ENCODE peak calls at places on chromosomes 2 and 18, in four cellular contexts. P, Z, R and K are unnamed samples.
A peak's percentile ranks its signal among the peaks of the same experiment; 100 is the strongest.

GRCh38 chr2:195575879-195576391 is 81.1 kb upstream of the SLC39A10 start:
- DNase-seq in P (peak; percentile 33), Z (no peak), R (peak; percentile 24), K (no peak)

GRCh38 chr2:206693399-206694137 is 24.6 kb downstream of the DYTN start:
- DNase-seq in P (peak; percentile 62), Z (peak; percentile 35), R (peak; percentile 76), K (peak; percentile 29)

GRCh38 chr18:77865853-77866252 is 616.2 kb downstream of the GALR1 start:
- DNase-seq in P (no peak), Z (no peak), R (no peak), K (no peak)

GRCh38 chr2:171995586-171995985 is 4.2 kb upstream of the METAP1D start:
- DNase-seq in P (no peak), Z (no peak), R (no peak), K (no peak)

GRCh38 chr2:110219496-110220192 is 7.3 kb upstream of the MTLN start:
- DNase-seq in P (peak; percentile 67), Z (no peak), R (no peak), K (no peak)

GRCh38 chr2:25548587-25548986 is 124.8 kb downstream of the DTNB start:
- DNase-seq in P (no peak), Z (no peak), R (no peak), K (no peak)

GRCh38 chr2:73020657-73021370 is 50.7 kb downstream of the SFXN5 start:
- DNase-seq in P (no peak), Z (no peak), R (no peak), K (no peak)

GRCh38 chr2:182482511-182482910 is 55.7 kb upstream of the PDE1A start:
- DNase-seq in P (no peak), Z (no peak), R (no peak), K (no peak)

GRCh38 chr18:48230459-48231113 is 178.6 kb downstream of the ZBTB7C start:
- DNase-seq in P (peak; percentile 64), Z (peak; percentile 72), R (peak; percentile 60), K (peak; percentile 79)

GRCh38 chr2:195486987-195487644 is 169.9 kb upstream of the SLC39A10 start:
- DNase-seq in P (peak; percentile 24), Z (no peak), R (no peak), K (no peak)

GRCh38 chr2:218031771-218032257 is 29.0 kb upstream of the TNS1 start:
- DNase-seq in P (no peak), Z (no peak), R (no peak), K (no peak)

GRCh38 chr2:195202163-195202845 is 454.7 kb upstream of the SLC39A10 start:
- DNase-seq in P (no peak), Z (no peak), R (no peak), K (no peak)

GRCh38 chr2:219010162-219010756 is 17.0 kb upstream of the CRYBA2 start:
- DNase-seq in P (peak; percentile 61), Z (no peak), R (no peak), K (no peak)

GRCh38 chr18:35466815-35467623 is 30.7 kb downstream of the INO80C start:
- DNase-seq in P (no peak), Z (no peak), R (no peak), K (no peak)

GRCh38 chr2:240467659-240468299 is 32.3 kb downstream of the GPC1 start:
- DNase-seq in P (no peak), Z (peak; percentile 42), R (no peak), K (peak; percentile 13)

GRCh38 chr2:46296216-46296839 is 879 bp upstream of the EPAS1 start:
- DNase-seq in P (no peak), Z (peak; percentile 55), R (peak; percentile 62), K (peak; percentile 59)

GRCh38 chr2:121562269-121563176 is 31.8 kb downstream of the RNU4ATAC start:
- DNase-seq in P (no peak), Z (no peak), R (no peak), K (no peak)

GRCh38 chr2:137658433-137658832 is 305.8 kb upstream of the HNMT start:
- DNase-seq in P (no peak), Z (no peak), R (no peak), K (no peak)

GRCh38 chr2:177334940-177335543 is 57.5 kb upstream of the AGPS start:
- DNase-seq in P (peak; percentile 61), Z (no peak), R (no peak), K (no peak)

GRCh38 chr2:68917034-68917718 is 35.5 kb downstream of the GKN2 start:
- DNase-seq in P (no peak), Z (no peak), R (no peak), K (no peak)

GRCh38 chr2:37829202-37829601 is 95.9 kb upstream of the RMDN2 start:
- DNase-seq in P (no peak), Z (no peak), R (peak; percentile 27), K (no peak)

GRCh38 chr2:175844169-175844568 is 157.9 kb downstream of the LNPK start:
- DNase-seq in P (no peak), Z (no peak), R (no peak), K (no peak)

GRCh38 chr2:151482310-151482709 is 72.6 kb downstream of the RIF1 start:
- DNase-seq in P (no peak), Z (no peak), R (no peak), K (no peak)

GRCh38 chr2:107635883-107636282 is 190.8 kb upstream of the RGPD4 start:
- DNase-seq in P (no peak), Z (no peak), R (no peak), K (no peak)

GRCh38 chr2:238548902-238549462 is 122.3 kb downstream of the ASB1 start:
- DNase-seq in P (no peak), Z (no peak), R (no peak), K (no peak)

GRCh38 chr2:181528441-181528840 is 71.3 kb downstream of the ITGA4 start:
- DNase-seq in P (no peak), Z (no peak), R (no peak), K (no peak)

GRCh38 chr18:57561728-57562423 is 24.6 kb downstream of the FECH start:
- DNase-seq in P (peak; percentile 49), Z (no peak), R (peak; percentile 72), K (no peak)

GRCh38 chr2:179884193-179884592 is 22.8 kb upstream of the ZNF385B start:
- DNase-seq in P (no peak), Z (no peak), R (no peak), K (no peak)

GRCh38 chr2:75592888-75593287 is 32.1 kb upstream of the EVA1A start:
- DNase-seq in P (no peak), Z (no peak), R (no peak), K (no peak)

GRCh38 chr2:166881177-166881576 is 7.1 kb upstream of the XIRP2 start:
- DNase-seq in P (no peak), Z (no peak), R (no peak), K (no peak)

GRCh38 chr2:3445891-3446290 is 66.4 kb downstream of the TRAPPC12 start:
- DNase-seq in P (no peak), Z (no peak), R (no peak), K (no peak)
- H3K36me3 ChIP-seq in P (peaks cover 5% of the 10 kb centered on the region), Z (peaks cover 49% of the 10 kb centered on the region), R (no peaks in the 10 kb centered on the region), K (peaks cover 9% of the 10 kb centered on the region)

GRCh38 chr2:162379719-162380580 is 36.0 kb downstream of the GCA start:
- DNase-seq in P (peak; percentile 55), Z (no peak), R (no peak), K (no peak)
- H3K4me3 ChIP-seq in P (peak overlapping the region; percentile 50), Z (no peak overlapping the region), R (no peak overlapping the region), K (no peak overlapping the region)

GRCh38 chr2:30549096-30549495 is 102.0 kb downstream of the LCLAT1 start:
- DNase-seq in P (no peak), Z (no peak), R (no peak), K (no peak)
- H3K36me3 ChIP-seq in P (no peaks in the 10 kb centered on the region), Z (no peaks in the 10 kb centered on the region), R (no peaks in the 10 kb centered on the region), K (no peaks in the 10 kb centered on the region)

GRCh38 chr18:3495691-3496090 is 45.7 kb downstream of the TGIF1 start:
- DNase-seq in P (no peak), Z (no peak), R (no peak), K (no peak)

GRCh38 chr18:3502650-3503049 is 52.7 kb downstream of the TGIF1 start:
- DNase-seq in P (no peak), Z (no peak), R (no peak), K (no peak)

GRCh38 chr18:3498705-3499451 is 48.9 kb downstream of the TGIF1 start:
- DNase-seq in P (no peak), Z (peak; percentile 43), R (no peak), K (peak; percentile 21)

GRCh38 chr18:3500016-3500415 is 50.0 kb downstream of the TGIF1 start:
- DNase-seq in P (no peak), Z (no peak), R (no peak), K (no peak)

GRCh38 chr18:3499498-3499897 is 49.5 kb downstream of the TGIF1 start:
- DNase-seq in P (no peak), Z (no peak), R (no peak), K (no peak)
- H3K4me3 ChIP-seq in P (no peak overlapping the region), Z (peak overlapping the region; percentile 41), R (peak overlapping the region; percentile 41), K (peak overlapping the region; percentile 41)

GRCh38 chr2:36450466-36451196 is 95.1 kb downstream of the CRIM1 start:
- DNase-seq in P (no peak), Z (no peak), R (no peak), K (no peak)
- H3K36me3 ChIP-seq in P (no peaks in the 10 kb centered on the region), Z (no peaks in the 10 kb centered on the region), R (no peaks in the 10 kb centered on the region), K (no peaks in the 10 kb centered on the region)

GRCh38 chr2:71224457-71224856 is 2.4 kb downstream of the PAIP2B start:
- DNase-seq in P (no peak), Z (no peak), R (no peak), K (no peak)
- H3K4me3 ChIP-seq in P (no peak overlapping the region), Z (no peak overlapping the region), R (no peak overlapping the region), K (no peak overlapping the region)

GRCh38 chr2:190994148-190994547 is 19.8 kb downstream of the STAT1 start:
- DNase-seq in P (no peak), Z (no peak), R (no peak), K (no peak)
- H3K36me3 ChIP-seq in P (peaks cover 40% of the 10 kb centered on the region), Z (peaks cover 90% of the 10 kb centered on the region), R (no peaks in the 10 kb centered on the region), K (peaks cover 55% of the 10 kb centered on the region)

GRCh38 chr2:11132036-11132671 is 23.1 kb upstream of the SLC66A3 start:
- DNase-seq in P (no peak), Z (no peak), R (no peak), K (no peak)
- H3K4me3 ChIP-seq in P (no peak overlapping the region), Z (no peak overlapping the region), R (no peak overlapping the region), K (peak overlapping the region; percentile 44)